ENCODE peak calls at places on chromosomes 12 and 14, in four cellular contexts. E, L, C and M are unnamed samples.

GRCh38 chr12:58458093-58458492 is 462.2 kb downstream of the LRIG3 start:
- DNase-seq in L (no peak), E (no peak), C (no peak), M (no peak)

GRCh38 chr12:1282670-1283361 is 291.8 kb downstream of the ERC1 start:
- DNase-seq in E (no peak), C (peak), L (no peak), M (no peak)

GRCh38 chr14:30078827-30079402 is 151.3 kb upstream of the PRKD1 start:
- DNase-seq in C (no peak), L (no peak), E (no peak), M (no peak)

GRCh38 chr14:105013150-105013787 is 7.6 kb downstream of the CDCA4 start:
- DNase-seq in L (no peak), E (no peak), C (no peak), M (no peak)

GRCh38 chr12:45049912-45050318 is 984 bp downstream of the DBX2 start:
- DNase-seq in L (no peak), E (no peak), C (no peak), M (no peak)

GRCh38 chr12:11746024-11746771 is 96.7 kb downstream of the ETV6 start:
- DNase-seq in E (no peak), L (peak), C (no peak), M (no peak)

GRCh38 chr14:24411468-24412454 is 13.0 kb downstream of the NYNRIN start:
- DNase-seq in C (peak), L (no peak), E (peak), M (no peak)

GRCh38 chr14:103206023-103206481 is 82.8 kb downstream of the TNFAIP2 start:
- DNase-seq in L (no peak), C (no peak), E (no peak), M (no peak)

GRCh38 chr14:100557658-100558057 is 29.6 kb downstream of the BEGAIN start:
- DNase-seq in C (no peak), L (no peak), E (peak), M (no peak)

GRCh38 chr12:24854908-24855307 is 94.0 kb downstream of the BCAT1 start:
- DNase-seq in E (no peak), C (no peak), L (no peak), M (no peak)

GRCh38 chr12:54262403-54262925 is 17.5 kb downstream of the CBX5 start:
- DNase-seq in C (no peak), L (no peak), E (no peak), M (no peak)

GRCh38 chr14:23406244-23406643 is 1.8 kb downstream of the MYH6 start:
- DNase-seq in C (no peak), E (no peak), L (no peak), M (no peak)

GRCh38 chr14:20608383-20609095 is 17.4 kb upstream of the RNASE12 start:
- DNase-seq in L (no peak), E (no peak), C (no peak), M (no peak)

GRCh38 chr12:75699728-75700496 is 188.5 kb upstream of the KRR1 start:
- DNase-seq in C (no peak), E (no peak), L (no peak), M (no peak)

GRCh38 chr14:23727566-23728335 is 91.6 kb downstream of the DHRS2 start:
- DNase-seq in C (peak), E (no peak), L (peak), M (peak)

GRCh38 chr12:9341260-9341585 is 133.0 kb upstream of the PZP start:
- DNase-seq in L (no peak), E (no peak), C (no peak), M (no peak)

GRCh38 chr12:9342614-9343353 is 134.6 kb upstream of the PZP start:
- DNase-seq in E (no peak), L (no peak), C (no peak), M (no peak)

GRCh38 chr12:9337656-9338055 is 129.5 kb upstream of the PZP start:
- DNase-seq in C (no peak), E (no peak), L (no peak), M (no peak)

GRCh38 chr12:9344540-9344939 is 136.3 kb upstream of the PZP start:
- DNase-seq in C (no peak), E (no peak), L (no peak), M (no peak)

GRCh38 chr12:9340422-9341259 is 132.4 kb upstream of the PZP start:
- DNase-seq in L (no peak), C (no peak), E (no peak), M (no peak)
- TF ChIP-seq CTCF in L (no peak), C (no peak), E (no peak), M (no peak)

DNA sequence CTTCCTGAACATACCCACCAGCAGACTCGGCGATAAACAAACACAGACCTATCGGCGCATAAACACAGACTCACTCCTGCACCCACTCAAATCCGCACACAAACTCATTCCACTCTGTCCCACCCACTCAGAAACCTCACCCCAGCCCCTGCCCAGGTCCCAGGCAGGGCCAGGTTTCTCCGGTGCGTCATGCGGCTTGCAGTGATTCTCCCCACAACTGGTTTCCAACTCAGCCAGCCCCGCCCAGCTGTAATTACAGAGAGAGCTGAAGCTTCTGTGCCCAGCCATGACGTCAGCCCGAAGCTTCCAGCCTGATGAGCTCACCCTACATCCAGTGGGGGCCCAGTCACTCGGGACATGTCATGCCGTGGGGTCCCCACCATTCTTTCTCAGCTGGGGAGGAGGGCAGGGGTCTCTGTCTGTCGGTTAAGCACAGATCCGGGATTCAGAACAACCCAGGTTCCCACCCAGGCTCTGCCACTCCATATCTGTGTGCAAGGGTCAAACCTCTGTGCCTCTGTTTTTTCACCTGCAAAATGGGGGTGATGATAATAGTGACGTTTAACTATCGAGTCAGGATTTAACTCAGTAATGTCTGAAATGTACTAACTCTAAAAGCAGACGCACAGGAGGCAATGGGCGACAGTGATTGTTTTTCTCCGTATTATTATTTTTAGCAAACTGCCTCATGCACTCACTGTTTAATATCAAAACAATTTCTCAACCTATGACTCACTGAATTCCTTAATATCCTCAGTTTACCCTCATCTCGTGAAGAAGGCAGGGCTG is 2.3 kb upstream of the HSPB8 start:
- DNase-seq in E (peak), L (peak), C (peak), M (no peak)
- H3K4me3 ChIP-seq in E (peak), L (no peak), C (peak), M (no peak)

DNA sequence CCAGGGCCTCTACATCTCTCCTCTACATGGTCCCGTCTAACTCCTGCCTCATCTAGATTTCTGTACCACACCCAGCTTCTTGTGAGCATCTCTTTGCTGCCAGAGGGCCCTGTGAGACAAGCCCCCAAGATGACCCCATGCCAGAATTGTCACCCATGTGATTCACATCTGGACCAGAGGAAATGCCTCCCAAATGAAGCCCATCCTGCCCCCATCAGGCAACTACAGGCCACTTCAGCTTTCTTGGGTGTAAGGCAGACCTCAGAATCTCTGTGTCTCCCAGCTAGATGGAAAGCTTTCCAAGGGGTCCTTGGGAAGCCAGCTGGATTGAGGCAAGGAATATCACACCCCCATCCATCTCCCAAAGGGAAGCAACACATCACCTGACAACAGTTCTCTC is 9.3 kb upstream of the OAS3 start:
- DNase-seq in L (no peak), C (no peak), E (no peak), M (no peak)
- TF ChIP-seq CTCF in L (no peak), C (no peak), E (no peak), M (no peak)

GRCh38 chr12:16606117-16606200 is at the start of gene LMO3:
- DNase-seq in E (no peak), L (no peak), C (no peak), M (no peak)

GRCh38 chr12:16606201-16606849 is 363 bp upstream of the LMO3 start:
- DNase-seq in E (no peak), C (no peak), L (no peak), M (no peak)

GRCh38 chr12:16607895-16608294 is 1.9 kb upstream of the LMO3 start:
- DNase-seq in E (peak), C (no peak), L (no peak), M (no peak)

GRCh38 chr12:16605666-16606116 is 271 bp downstream of the LMO3 start:
- DNase-seq in C (no peak), E (no peak), L (no peak), M (no peak)

GRCh38 chr12:16606936-16607335 is 974 bp upstream of the LMO3 start:
- DNase-seq in E (no peak), C (no peak), L (no peak), M (no peak)
- H3K4me3 ChIP-seq in E (peak), C (peak), L (no peak), M (no peak)

DNA sequence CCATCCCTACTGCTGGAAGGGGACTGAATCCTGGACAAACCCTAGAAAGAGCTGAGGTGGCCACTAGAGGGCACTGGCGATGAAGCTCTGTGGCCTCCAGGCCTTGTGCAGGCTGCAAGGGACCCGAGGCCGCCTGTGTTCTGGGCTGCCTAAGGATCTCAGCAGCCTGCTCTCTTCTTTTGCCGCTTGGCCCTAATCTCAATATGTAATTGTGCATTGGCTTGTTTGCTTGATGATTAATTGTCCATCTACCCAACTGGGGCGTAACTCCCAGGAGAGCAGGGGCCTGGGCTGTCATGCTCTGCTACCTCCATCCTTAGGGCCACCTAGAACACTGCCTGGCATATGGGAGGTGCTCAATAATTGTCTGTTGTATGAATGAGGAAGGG is 73.8 kb downstream of the SYNE3 start:
- DNase-seq in L (peak), E (peak), C (peak), M (peak)
- TF ChIP-seq CTCF in L (peak), E (peak), C (peak), M (peak)

GRCh38 chr12:104494137-104494815 is 37.5 kb downstream of the CHST11 start:
- DNase-seq in C (no peak), L (no peak), E (no peak), M (no peak)
- H3K4me3 ChIP-seq in C (no peak), L (no peak), E (no peak), M (no peak)

GRCh38 chr12:6569312-6569711 is 1.2 kb upstream of the NOP2 start:
- DNase-seq in E (no peak), C (no peak), L (no peak), M (no peak)

GRCh38 chr12:6570264-6570887 is 2.3 kb upstream of the NOP2 start:
- DNase-seq in L (no peak), C (no peak), E (no peak), M (no peak)

GRCh38 chr12:6567112-6567680 is 895 bp downstream of the NOP2 start:
- DNase-seq in L (no peak), E (no peak), C (no peak), M (no peak)

GRCh38 chr12:6569786-6570185 is 1.7 kb upstream of the NOP2 start:
- DNase-seq in E (no peak), L (no peak), C (no peak), M (no peak)

GRCh38 chr12:6567824-6568617 is at the start of gene NOP2:
- DNase-seq in L (no peak), C (peak), E (peak), M (peak)
- TF ChIP-seq CTCF in L (peak), C (no peak), E (peak), M (no peak)

GRCh38 chr12:46491548-46491947 is 119.0 kb upstream of the SLC38A2 start:
- DNase-seq in L (no peak), E (no peak), C (no peak), M (no peak)
- H3K4me3 ChIP-seq in L (no peak), E (no peak), C (no peak), M (no peak)